ENCODE peak calls at places on chromosome 22, in six cellular contexts. One of them, this sample, is unnamed.

GRCh38 chr22:46355369-46355995 is 20.0 kb downstream of the TRMU start:
- DNase-seq in PC-9: peak
- DNase-seq in right atrium auricular region: no peak
- DNase-seq in fibroblast of lung: peak
- DNase-seq in cardiac muscle cell: peak
- DNase-seq in GM12865: peak
- DNase-seq in this sample: peak

GRCh38 chr22:29078036-29078868 is 5.4 kb downstream of the KREMEN1 start:
- DNase-seq in PC-9: no peak
- DNase-seq in GM12865: no peak
- DNase-seq in cardiac muscle cell: no peak
- DNase-seq in fibroblast of lung: no peak
- DNase-seq in right atrium auricular region: no peak
- DNase-seq in this sample: no peak

GRCh38 chr22:40178417-40179409 is 988 bp downstream of the TNRC6B start:
- DNase-seq in right atrium auricular region: no peak
- DNase-seq in cardiac muscle cell: peak
- DNase-seq in PC-9: no peak
- DNase-seq in fibroblast of lung: peak
- DNase-seq in GM12865: peak
- DNase-seq in this sample: no peak

GRCh38 chr22:36971305-36971704 is 47.9 kb downstream of the TST start:
- DNase-seq in cardiac muscle cell: no peak
- DNase-seq in GM12865: no peak
- DNase-seq in right atrium auricular region: no peak
- DNase-seq in fibroblast of lung: no peak
- DNase-seq in PC-9: no peak
- DNase-seq in this sample: no peak

GRCh38 chr22:45490836-45491235 is 11.8 kb upstream of the FBLN1 start:
- DNase-seq in PC-9: no peak
- DNase-seq in fibroblast of lung: no peak
- DNase-seq in cardiac muscle cell: no peak
- DNase-seq in right atrium auricular region: no peak
- DNase-seq in GM12865: no peak
- DNase-seq in this sample: no peak

GRCh38 chr22:24190566-24191208 is 9.4 kb downstream of the SUSD2 start:
- DNase-seq in cardiac muscle cell: no peak
- DNase-seq in PC-9: no peak
- DNase-seq in right atrium auricular region: no peak
- DNase-seq in GM12865: no peak
- DNase-seq in fibroblast of lung: no peak
- DNase-seq in this sample: no peak

GRCh38 chr22:28239941-28240340 is 320.9 kb upstream of the PITPNB start:
- DNase-seq in PC-9: no peak
- DNase-seq in cardiac muscle cell: no peak
- DNase-seq in right atrium auricular region: no peak
- DNase-seq in fibroblast of lung: no peak
- DNase-seq in GM12865: no peak
- DNase-seq in this sample: no peak

GRCh38 chr22:38638734-38639133 is 17.5 kb downstream of the FAM227A start:
- DNase-seq in cardiac muscle cell: peak
- DNase-seq in right atrium auricular region: no peak
- DNase-seq in PC-9: no peak
- DNase-seq in fibroblast of lung: peak
- DNase-seq in GM12865: no peak
- DNase-seq in this sample: no peak

GRCh38 chr22:29225422-29226090 is 19.9 kb downstream of the EMID1 start:
- DNase-seq in right atrium auricular region: peak
- DNase-seq in fibroblast of lung: peak
- DNase-seq in PC-9: no peak
- DNase-seq in GM12865: no peak
- DNase-seq in cardiac muscle cell: no peak
- DNase-seq in this sample: no peak

GRCh38 chr22:49008682-49009235 is 818.9 kb downstream of the BRD1 start:
- DNase-seq in right atrium auricular region: peak
- DNase-seq in GM12865: no peak
- DNase-seq in cardiac muscle cell: no peak
- DNase-seq in PC-9: no peak
- DNase-seq in fibroblast of lung: no peak
- DNase-seq in this sample: no peak

GRCh38 chr22:40410272-40410671 is 39.9 kb downstream of the SGSM3 start:
- DNase-seq in fibroblast of lung: peak
- DNase-seq in GM12865: no peak
- DNase-seq in PC-9: peak
- DNase-seq in cardiac muscle cell: no peak
- DNase-seq in right atrium auricular region: no peak
- DNase-seq in this sample: no peak

GRCh38 chr22:48838846-48839730 is 988.6 kb downstream of the BRD1 start:
- DNase-seq in GM12865: no peak
- DNase-seq in cardiac muscle cell: no peak
- DNase-seq in PC-9: no peak
- DNase-seq in fibroblast of lung: no peak
- DNase-seq in right atrium auricular region: no peak
- DNase-seq in this sample: no peak

GRCh38 chr22:26894766-26895485 is 237.5 kb downstream of the MIAT start:
- DNase-seq in PC-9: peak
- DNase-seq in cardiac muscle cell: no peak
- DNase-seq in right atrium auricular region: peak
- DNase-seq in fibroblast of lung: peak
- DNase-seq in GM12865: no peak
- DNase-seq in this sample: no peak

GRCh38 chr22:23397008-23397617 is 183.0 kb downstream of the IGLL1 start:
- DNase-seq in PC-9: no peak
- DNase-seq in GM12865: no peak
- DNase-seq in right atrium auricular region: no peak
- DNase-seq in cardiac muscle cell: no peak
- DNase-seq in fibroblast of lung: no peak
- DNase-seq in this sample: no peak

GRCh38 chr22:46830841-46831240 is 68.4 kb downstream of the TBC1D22A start:
- DNase-seq in PC-9: no peak
- DNase-seq in right atrium auricular region: no peak
- DNase-seq in GM12865: no peak
- DNase-seq in cardiac muscle cell: no peak
- DNase-seq in fibroblast of lung: peak
- DNase-seq in this sample: no peak

GRCh38 chr22:17855891-17856290 is 81.6 kb upstream of the BID start:
- DNase-seq in PC-9: no peak
- DNase-seq in GM12865: no peak
- DNase-seq in right atrium auricular region: no peak
- DNase-seq in fibroblast of lung: no peak
- DNase-seq in cardiac muscle cell: no peak
- DNase-seq in this sample: no peak

GRCh38 chr22:36225333-36225922 is 13.9 kb downstream of the APOL2 start:
- DNase-seq in right atrium auricular region: no peak
- DNase-seq in cardiac muscle cell: no peak
- DNase-seq in GM12865: no peak
- DNase-seq in fibroblast of lung: no peak
- DNase-seq in PC-9: no peak
- DNase-seq in this sample: no peak

GRCh38 chr22:36469094-36469710 is 12.2 kb downstream of the TXN2 start:
- DNase-seq in cardiac muscle cell: no peak
- DNase-seq in fibroblast of lung: no peak
- DNase-seq in right atrium auricular region: no peak
- DNase-seq in PC-9: no peak
- DNase-seq in GM12865: no peak
- DNase-seq in this sample: no peak

GRCh38 chr22:36828815-36829214 is 12.0 kb upstream of the PVALB start:
- DNase-seq in fibroblast of lung: no peak
- DNase-seq in cardiac muscle cell: no peak
- DNase-seq in right atrium auricular region: no peak
- DNase-seq in PC-9: peak
- DNase-seq in GM12865: peak
- DNase-seq in this sample: no peak

GRCh38 chr22:38177926-38178604 is 3.6 kb downstream of the PLA2G6 start:
- DNase-seq in PC-9: peak
- DNase-seq in cardiac muscle cell: no peak
- DNase-seq in fibroblast of lung: peak
- DNase-seq in right atrium auricular region: peak
- DNase-seq in GM12865: peak
- DNase-seq in this sample: no peak

GRCh38 chr22:36946436-36947158 is 33.2 kb downstream of the CSF2RB start:
- DNase-seq in cardiac muscle cell: no peak
- DNase-seq in fibroblast of lung: peak
- DNase-seq in GM12865: peak
- DNase-seq in PC-9: no peak
- DNase-seq in right atrium auricular region: no peak
- DNase-seq in this sample: peak

GRCh38 chr22:38034278-38034882 is 22.8 kb upstream of the PICK1 start:
- DNase-seq in right atrium auricular region: peak
- DNase-seq in fibroblast of lung: peak
- DNase-seq in GM12865: peak
- DNase-seq in cardiac muscle cell: peak
- DNase-seq in PC-9: peak
- DNase-seq in this sample: peak

GRCh38 chr22:45072322-45072903 is 62.6 kb upstream of the PHF21B start:
- DNase-seq in GM12865: no peak
- DNase-seq in fibroblast of lung: peak
- DNase-seq in PC-9: peak
- DNase-seq in right atrium auricular region: no peak
- DNase-seq in cardiac muscle cell: no peak
- DNase-seq in this sample: no peak

GRCh38 chr22:27848005-27848404 is 46.4 kb upstream of the MN1 start:
- DNase-seq in right atrium auricular region: no peak
- DNase-seq in cardiac muscle cell: no peak
- DNase-seq in GM12865: no peak
- DNase-seq in PC-9: no peak
- DNase-seq in fibroblast of lung: no peak
- DNase-seq in this sample: no peak

GRCh38 chr22:29071261-29072045 is 1.4 kb upstream of the KREMEN1 start:
- DNase-seq in right atrium auricular region: no peak
- DNase-seq in cardiac muscle cell: peak
- DNase-seq in GM12865: peak
- DNase-seq in fibroblast of lung: peak
- DNase-seq in PC-9: peak
- DNase-seq in this sample: peak

GRCh38 chr22:48738204-48738980 is 1089.3 kb downstream of the BRD1 start:
- DNase-seq in GM12865: no peak
- DNase-seq in fibroblast of lung: no peak
- DNase-seq in cardiac muscle cell: no peak
- DNase-seq in right atrium auricular region: no peak
- DNase-seq in PC-9: no peak
- DNase-seq in this sample: no peak

GRCh38 chr22:37485006-37485713 is 1.0 kb downstream of the MFNG start:
- DNase-seq in cardiac muscle cell: no peak
- DNase-seq in right atrium auricular region: no peak
- DNase-seq in GM12865: peak
- DNase-seq in fibroblast of lung: no peak
- DNase-seq in PC-9: no peak
- DNase-seq in this sample: peak

GRCh38 chr22:27876684-27877083 is 42.4 kb downstream of the PITPNB start:
- DNase-seq in right atrium auricular region: no peak
- DNase-seq in cardiac muscle cell: no peak
- DNase-seq in GM12865: no peak
- DNase-seq in fibroblast of lung: peak
- DNase-seq in PC-9: no peak
- DNase-seq in this sample: no peak

GRCh38 chr22:38270091-38270972 is 2.5 kb downstream of the TMEM184B start:
- DNase-seq in cardiac muscle cell: no peak
- DNase-seq in GM12865: no peak
- DNase-seq in PC-9: no peak
- DNase-seq in fibroblast of lung: no peak
- DNase-seq in right atrium auricular region: no peak
- DNase-seq in this sample: no peak

GRCh38 chr22:40094449-40094848 is 83.3 kb upstream of the TNRC6B start:
- DNase-seq in cardiac muscle cell: no peak
- DNase-seq in fibroblast of lung: no peak
- DNase-seq in GM12865: peak
- DNase-seq in PC-9: no peak
- DNase-seq in right atrium auricular region: no peak
- DNase-seq in this sample: peak

GRCh38 chr22:38860291-38861169 is 11.5 kb downstream of the CBX6 start:
- DNase-seq in PC-9: no peak
- DNase-seq in cardiac muscle cell: no peak
- DNase-seq in right atrium auricular region: no peak
- DNase-seq in GM12865: no peak
- DNase-seq in fibroblast of lung: no peak
- DNase-seq in this sample: no peak

DNA sequence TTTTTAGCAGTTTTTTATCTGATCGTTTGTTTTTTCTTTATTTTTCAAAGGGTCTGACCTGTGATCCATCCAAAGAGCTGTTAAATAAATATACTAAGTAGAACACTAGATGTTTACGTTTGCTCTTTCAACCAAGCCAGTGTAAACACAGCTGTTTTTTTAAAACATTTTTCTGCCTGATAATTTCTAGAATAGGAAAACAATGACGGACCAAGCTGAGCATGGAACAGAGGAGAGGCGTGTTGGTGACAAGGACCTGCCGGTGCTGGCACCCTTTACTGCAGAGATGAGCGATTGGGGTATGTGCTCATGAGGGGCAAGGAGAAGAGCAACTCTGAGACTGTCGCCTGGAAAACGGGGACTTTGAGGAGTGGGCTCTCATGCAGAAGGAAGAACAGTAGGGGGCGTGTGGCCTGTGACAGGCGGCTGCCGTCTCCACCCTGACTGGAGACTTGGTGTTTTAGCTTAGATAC is 28.6 kb upstream of the PANX2 start:
- DNase-seq in PC-9: no peak
- DNase-seq in GM12865: no peak
- DNase-seq in fibroblast of lung: no peak
- DNase-seq in right atrium auricular region: no peak
- DNase-seq in cardiac muscle cell: peak
- DNase-seq in this sample: no peak
- TF ChIP-seq CTCF in PC-9: no peak
- TF ChIP-seq CTCF in GM12865: no peak
- TF ChIP-seq CTCF in fibroblast of lung: peak
- TF ChIP-seq CTCF in right atrium auricular region: no peak
- TF ChIP-seq CTCF in cardiac muscle cell: peak
- TF ChIP-seq CTCF in this sample: no peak

GRCh38 chr22:30754971-30755759 is 60.5 kb downstream of the OSBP2 start:
- DNase-seq in right atrium auricular region: no peak
- DNase-seq in cardiac muscle cell: peak
- DNase-seq in GM12865: peak
- DNase-seq in PC-9: peak
- DNase-seq in fibroblast of lung: peak
- DNase-seq in this sample: peak
- TF ChIP-seq CTCF in right atrium auricular region: peak
- TF ChIP-seq CTCF in cardiac muscle cell: peak
- TF ChIP-seq CTCF in GM12865: peak
- TF ChIP-seq CTCF in PC-9: peak
- TF ChIP-seq CTCF in fibroblast of lung: peak
- TF ChIP-seq CTCF in this sample: peak

GRCh38 chr22:42296381-42296853 is 26.0 kb upstream of the TCF20 start:
- DNase-seq in fibroblast of lung: no peak
- DNase-seq in GM12865: no peak
- DNase-seq in cardiac muscle cell: no peak
- DNase-seq in PC-9: no peak
- DNase-seq in right atrium auricular region: no peak
- DNase-seq in this sample: no peak
- TF ChIP-seq CTCF in fibroblast of lung: peak
- TF ChIP-seq CTCF in GM12865: peak
- TF ChIP-seq CTCF in cardiac muscle cell: no peak
- TF ChIP-seq CTCF in PC-9: no peak
- TF ChIP-seq CTCF in right atrium auricular region: no peak
- TF ChIP-seq CTCF in this sample: no peak

GRCh38 chr22:19800761-19801244 is 40.2 kb downstream of the TBX1 start:
- DNase-seq in PC-9: no peak
- DNase-seq in cardiac muscle cell: peak
- DNase-seq in GM12865: no peak
- DNase-seq in fibroblast of lung: peak
- DNase-seq in right atrium auricular region: no peak
- DNase-seq in this sample: no peak
- TF ChIP-seq CTCF in PC-9: peak
- TF ChIP-seq CTCF in cardiac muscle cell: peak
- TF ChIP-seq CTCF in GM12865: no peak
- TF ChIP-seq CTCF in fibroblast of lung: peak
- TF ChIP-seq CTCF in right atrium auricular region: no peak
- TF ChIP-seq CTCF in this sample: no peak

GRCh38 chr22:33467718-33468117 is 409.5 kb upstream of the SYN3 start:
- DNase-seq in right atrium auricular region: no peak
- DNase-seq in fibroblast of lung: no peak
- DNase-seq in PC-9: no peak
- DNase-seq in cardiac muscle cell: no peak
- DNase-seq in GM12865: no peak
- DNase-seq in this sample: no peak
- TF ChIP-seq CTCF in right atrium auricular region: no peak
- TF ChIP-seq CTCF in fibroblast of lung: no peak
- TF ChIP-seq CTCF in PC-9: no peak
- TF ChIP-seq CTCF in cardiac muscle cell: peak
- TF ChIP-seq CTCF in GM12865: no peak
- TF ChIP-seq CTCF in this sample: no peak